ENCODE peak calls at places on chromosomes 6 and 20, in six cellular contexts. C is kidney epithelial cell, N is GM10248, J is psoas muscle, F is glomerular endothelial cell, S is T-helper 1 cell. H is an unnamed sample.
A peak's percentile ranks its signal among the peaks of the same experiment; 100 is the strongest.

GRCh38 chr20:24658920-24659660 is 189.7 kb downstream of the SYNDIG1 start:
- DNase-seq in C (no peak), F (no peak), J (no peak), S (no peak), N (no peak), H (no peak)

GRCh38 chr6:142760152-142760551 is 184.8 kb downstream of the HIVEP2 start:
- DNase-seq in N (no peak), J (no peak), F (no peak), S (no peak), C (no peak), H (no peak)

GRCh38 chr6:35017461-35018183 is 123.5 kb downstream of the TCP11 start:
- DNase-seq in N (no peak), C (no peak), S (no peak), J (peak; percentile 72), F (no peak), H (no peak)

GRCh38 chr6:111731404-111732195 is 125.9 kb upstream of the TRAF3IP2 start:
- DNase-seq in J (no peak), C (no peak), S (no peak), F (no peak), N (no peak), H (no peak)

GRCh38 chr6:35299674-35300073 is 2.1 kb downstream of the DEF6 start:
- DNase-seq in J (no peak), F (no peak), C (no peak), S (no peak), N (no peak), H (no peak)

GRCh38 chr6:2817778-2818443 is 23.8 kb downstream of the SERPINB1 start:
- DNase-seq in N (no peak), F (no peak), S (no peak), J (no peak), C (no peak), H (no peak)

GRCh38 chr6:26196846-26197683 is 109.8 kb downstream of the HFE start:
- DNase-seq in C (no peak), S (peak; percentile 82), J (peak; percentile 66), N (peak; percentile 87), F (no peak), H (no peak)

GRCh38 chr6:13788820-13789219 is 25.5 kb downstream of the MCUR1 start:
- DNase-seq in N (no peak), F (no peak), C (no peak), S (no peak), J (no peak), H (no peak)

GRCh38 chr20:37727247-37727956 is 33.6 kb downstream of the CTNNBL1 start:
- DNase-seq in C (no peak), J (no peak), N (peak; percentile 11), F (no peak), S (no peak), H (no peak)

GRCh38 chr6:5766260-5766659 is 240.5 kb downstream of the NRN1 start:
- DNase-seq in J (no peak), C (no peak), F (no peak), S (no peak), N (no peak), H (no peak)

GRCh38 chr20:24469116-24470030 is at the start of gene SYNDIG1:
- DNase-seq in C (no peak), N (no peak), S (no peak), F (no peak), J (no peak), H (no peak)

GRCh38 chr20:31605902-31606677 is 1.0 kb downstream of the ID1 start:
- DNase-seq in S (peak; percentile 0), N (no peak), F (no peak), J (peak; percentile 56), C (no peak), H (no peak)

GRCh38 chr6:6865601-6866000 is 242.2 kb upstream of the RREB1 start:
- DNase-seq in S (no peak), J (no peak), C (no peak), F (no peak), N (no peak), H (no peak)

GRCh38 chr20:63895886-63896135 is 885 bp downstream of the DNAJC5 start:
- DNase-seq in J (no peak), N (no peak), S (no peak), C (no peak), F (no peak), H (no peak)

GRCh38 chr6:137222376-137222775 is 3.2 kb upstream of the IFNGR1 start:
- DNase-seq in J (no peak), F (no peak), C (no peak), N (no peak), S (no peak), H (no peak)

GRCh38 chr6:128327890-128328289 is 192.5 kb downstream of the PTPRK start:
- DNase-seq in F (peak; percentile 16), C (no peak), J (no peak), N (peak; percentile 5), S (peak; percentile 0), H (no peak)

GRCh38 chr6:87755697-87756671 is 54.0 kb upstream of the AKIRIN2 start:
- DNase-seq in S (no peak), N (no peak), C (no peak), J (no peak), F (no peak), H (no peak)

GRCh38 chr20:35910254-35910653 is 44.0 kb downstream of the SCAND1 start:
- DNase-seq in N (no peak), S (no peak), C (no peak), J (no peak), F (no peak), H (no peak)

GRCh38 chr6:97669191-97669651 is 386.2 kb upstream of the MMS22L start:
- DNase-seq in S (no peak), C (no peak), F (no peak), N (peak; percentile 73), J (no peak), H (no peak)

GRCh38 chr20:63495771-63496403 is 3.0 kb downstream of the EEF1A2 start:
- DNase-seq in J (peak; percentile 89), N (peak; percentile 89), S (peak; percentile 75), F (no peak), C (no peak), H (no peak)

GRCh38 chr20:19881080-19881840 is 123.2 kb downstream of the RIN2 start:
- DNase-seq in F (no peak), S (no peak), C (no peak), J (no peak), N (no peak), H (no peak)

GRCh38 chr6:24933266-24933665 is 2.5 kb downstream of the RIPOR2 start:
- DNase-seq in S (no peak), J (no peak), C (no peak), F (no peak), N (no peak), H (no peak)

H was measured in epithelial cell of prostate.